ENCODE peak calls at places on chromosome 4, in eight cellular contexts. X, O, G, V, D, C, B and F are unnamed samples.

GRCh38 chr4:122015203-122015602 is 63.3 kb upstream of the TRPC3 start:
- DNase-seq in X (no peak), O (no peak), G (no peak), V (no peak), D (no peak), C (no peak), B (no peak), F (no peak)

GRCh38 chr4:153900426-153900825 is 111.5 kb upstream of the SFRP2 start:
- DNase-seq in X (no peak), O (no peak), G (no peak), V (no peak), D (no peak), C (no peak), B (no peak), F (no peak)

GRCh38 chr4:110510955-110511544 is 35.1 kb downstream of the ENPEP start:
- DNase-seq in X (peak), O (peak), G (no peak), V (peak), D (peak), C (peak), B (no peak), F (no peak)

GRCh38 chr4:1870328-1870577 is 940 bp upstream of the NSD2 start:
- DNase-seq in X (peak), O (peak), G (peak), V (peak), D (peak), C (peak), B (peak), F (peak)

GRCh38 chr4:153988446-153988845 is 199.6 kb upstream of the SFRP2 start:
- DNase-seq in X (no peak), O (no peak), G (no peak), V (peak), D (no peak), C (peak), B (no peak), F (no peak)

GRCh38 chr4:139619644-139620043 is 46.0 kb upstream of the MGST2 start:
- DNase-seq in X (peak), O (no peak), G (no peak), V (peak), D (no peak), C (peak), B (no peak), F (no peak)

GRCh38 chr4:184028571-184028996 is 123.5 kb downstream of the STOX2 start:
- DNase-seq in X (no peak), O (no peak), G (peak), V (no peak), D (no peak), C (no peak), B (peak), F (no peak)

GRCh38 chr4:172826866-172827265 is 341.7 kb upstream of the GALNT7 start:
- DNase-seq in X (no peak), O (no peak), G (no peak), V (peak), D (no peak), C (no peak), B (no peak), F (no peak)

GRCh38 chr4:73205482-73205881 is 53.1 kb downstream of the ANKRD17 start:
- DNase-seq in X (no peak), O (no peak), G (no peak), V (no peak), D (no peak), C (no peak), B (no peak), F (no peak)

GRCh38 chr4:153185453-153185852 is 18.8 kb upstream of the TRIM2 start:
- DNase-seq in X (no peak), O (no peak), G (no peak), V (no peak), D (no peak), C (no peak), B (no peak), F (no peak)

GRCh38 chr4:153146031-153146430 is 58.2 kb upstream of the TRIM2 start:
- DNase-seq in X (no peak), O (no peak), G (no peak), V (peak), D (no peak), C (peak), B (no peak), F (no peak)

GRCh38 chr4:20506827-20507226 is 193.4 kb upstream of the PACRGL start:
- DNase-seq in X (peak), O (no peak), G (no peak), V (no peak), D (no peak), C (peak), B (no peak), F (no peak)